ENCODE peak calls at places on chromosomes 4 and X, in seven cellular contexts. N is activated CD4-positive, alpha-beta T cell treated with anti-CD3 and anti-CD28 coated beads for 36 hours; E is activated T-cell treated with anti-CD3 and anti-CD28 coated beads, Interleukin-2, amount 50 U/mL, for 72 hours; X is HCT116; M is T-cell; L is activated T-helper 17 cell treated with anti-CD3 and anti-CD28 coated beads, Interleukin-2, amount 50 U/mL, for 72 hours; Q is upper lobe of right lung. P is an unnamed sample.

GRCh38 chr4:15714616-15715015 is 11.8 kb downstream of the BST1 start:
- ATAC-seq in X (no peak), L (no peak), M (no peak), Q (peak), N (no peak), E (no peak), P (no peak)

GRCh38 chr4:133150643-133151300 is 1.7 kb downstream of the PCDH10 start:
- ATAC-seq in X (no peak), L (no peak), N (no peak), E (no peak), Q (peak), M (no peak), P (no peak)

GRCh38 chrX:65726708-65727107 is 59.3 kb downstream of the MSN start:
- ATAC-seq in N (no peak), Q (no peak), X (no peak), E (no peak), L (no peak), M (no peak), P (no peak)

GRCh38 chrX:40531056-40531826 is 49.5 kb upstream of the ATP6AP2 start:
- ATAC-seq in M (no peak), E (no peak), L (no peak), N (no peak), Q (no peak), X (no peak), P (no peak)

GRCh38 chr4:147749811-147750321 is 18.0 kb downstream of the ARHGAP10 start:
- ATAC-seq in N (no peak), L (peak), M (no peak), X (no peak), E (no peak), Q (no peak), P (no peak)

GRCh38 chrX:53440101-53440500 is 5.9 kb upstream of the HSD17B10 start:
- ATAC-seq in M (no peak), N (no peak), X (no peak), Q (no peak), L (no peak), E (no peak), P (no peak)

GRCh38 chrX:69522052-69522451 is 17.9 kb downstream of the NALF2 start:
- ATAC-seq in L (no peak), M (no peak), X (no peak), Q (no peak), N (no peak), E (no peak), P (no peak)

GRCh38 chr4:82710202-82710929 is 88.2 kb downstream of the SCD5 start:
- ATAC-seq in X (no peak), Q (no peak), N (no peak), M (no peak), L (no peak), E (no peak), P (no peak)

GRCh38 chrX:150348365-150348764 is 14.8 kb upstream of the MAMLD1 start:
- ATAC-seq in N (no peak), L (no peak), Q (no peak), E (no peak), M (no peak), X (no peak), P (no peak)

GRCh38 chrX:150547511-150548115 is 20.8 kb upstream of the MTM1 start:
- ATAC-seq in E (peak), Q (peak), M (peak), N (peak), L (peak), X (no peak), P (peak)

GRCh38 chr4:98602270-98602669 is 56.1 kb downstream of the TSPAN5 start:
- ATAC-seq in L (peak), Q (no peak), M (no peak), X (no peak), E (peak), N (peak), P (no peak)

P was measured in SK-N-SH treated with all-trans-retinoic acid at 6 μM for 48 hours.